ENCODE peak calls at places on chromosomes 16 and 17, in eight cellular contexts. K is heart right ventricle, N is transverse colon, R is body of pancreas, T is left lung, H is GM12865, V is ovary, O is cardiac muscle cell. C is an unnamed sample.

GRCh38 chr17:18070861-18071340 is 16.8 kb upstream of the DRG2 start:
- DNase-seq in H (peak), V (peak), R (no peak), O (peak), T (no peak), K (no peak), N (no peak), C (peak)

GRCh38 chr17:56708220-56708567 is 114.7 kb downstream of the NOG start:
- DNase-seq in R (no peak), H (no peak), T (no peak), K (no peak), O (no peak), N (no peak), V (no peak), C (no peak)

GRCh38 chr16:89443727-89444084 is 46.7 kb downstream of the ANKRD11 start:
- DNase-seq in T (no peak), H (no peak), O (no peak), R (peak), N (peak), K (no peak), V (no peak), C (no peak)

GRCh38 chr17:2721603-2722002 is 10.0 kb upstream of the CLUH start:
- DNase-seq in O (no peak), H (no peak), T (no peak), V (no peak), R (no peak), K (no peak), N (no peak), C (no peak)

GRCh38 chr17:66819466-66819865 is 15.5 kb upstream of the CACNG5 start:
- DNase-seq in H (no peak), O (no peak), R (no peak), V (no peak), T (no peak), K (no peak), N (no peak), C (no peak)

GRCh38 chr17:67098022-67098421 is 53.7 kb downstream of the CACNG1 start:
- DNase-seq in H (no peak), R (no peak), K (no peak), T (no peak), N (no peak), V (no peak), O (no peak), C (no peak)

GRCh38 chr16:27317320-27317719 is 3.5 kb downstream of the IL4R start:
- DNase-seq in R (no peak), O (no peak), V (no peak), T (no peak), H (no peak), K (no peak), N (no peak), C (no peak)

GRCh38 chr17:81837641-81838040 is 2.8 kb upstream of the PPP1R27 start:
- DNase-seq in T (no peak), R (no peak), H (no peak), N (no peak), O (no peak), V (no peak), K (no peak), C (peak)

GRCh38 chr17:66691644-66692500 is 143.0 kb upstream of the CACNG5 start:
- DNase-seq in O (no peak), T (no peak), H (peak), K (no peak), V (peak), N (no peak), R (no peak), C (peak)

GRCh38 chr16:71929048-71929447 is 33.7 kb downstream of the IST1 start:
- DNase-seq in V (no peak), O (peak), R (no peak), T (no peak), N (peak), H (no peak), K (peak), C (no peak)

GRCh38 chr17:27378482-27379200 is 77.6 kb upstream of the KSR1 start:
- DNase-seq in N (no peak), O (no peak), R (no peak), H (no peak), K (no peak), T (no peak), V (no peak), C (no peak)

GRCh38 chr17:80955078-80955477 is 36.6 kb upstream of the CHMP6 start:
- DNase-seq in N (no peak), K (no peak), O (no peak), R (no peak), V (no peak), T (no peak), H (no peak), C (no peak)

GRCh38 chr17:37700881-37701280 is 44.0 kb downstream of the HNF1B start:
- DNase-seq in T (no peak), O (no peak), N (no peak), K (no peak), V (no peak), H (no peak), R (no peak), C (no peak)

GRCh38 chr17:59311051-59311468 is 20.4 kb upstream of the YPEL2 start:
- DNase-seq in V (no peak), H (peak), O (peak), R (peak), T (no peak), N (peak), K (peak), C (peak)

GRCh38 chr16:67084345-67085028 is 25.3 kb upstream of the PHAF1 start:
- DNase-seq in T (no peak), H (peak), V (no peak), O (no peak), R (no peak), K (no peak), N (no peak), C (peak)

GRCh38 chr16:72246423-72246822 is 74.5 kb upstream of the PMFBP1 start:
- DNase-seq in T (no peak), O (no peak), K (no peak), N (no peak), R (no peak), V (no peak), H (peak), C (no peak)

GRCh38 chr17:15038656-15039055 is 226.5 kb downstream of the PMP22 start:
- DNase-seq in N (no peak), K (no peak), R (no peak), H (no peak), O (no peak), V (no peak), T (no peak), C (no peak)

GRCh38 chr17:80898706-80899105 is 92.9 kb upstream of the CHMP6 start:
- DNase-seq in R (no peak), V (no peak), N (no peak), T (peak), O (no peak), H (no peak), K (no peak), C (no peak)

GRCh38 chr16:720990-721764 is at the start of gene ANTKMT:
- DNase-seq in N (peak), O (peak), R (peak), V (peak), H (peak), T (peak), K (peak), C (peak)

GRCh38 chr17:17545031-17545820 is 46.3 kb downstream of the PEMT start:
- DNase-seq in O (no peak), R (no peak), T (peak), V (peak), K (no peak), H (no peak), N (no peak), C (no peak)

GRCh38 chr17:28072935-28073533 is 30.6 kb downstream of the NLK start:
- DNase-seq in R (no peak), N (no peak), O (no peak), H (no peak), V (no peak), T (no peak), K (no peak), C (no peak)

GRCh38 chr16:84947996-84948854 is 63.1 kb downstream of the ZDHHC7 start:
- DNase-seq in O (no peak), K (no peak), N (no peak), H (no peak), T (no peak), R (no peak), V (no peak), C (no peak)

GRCh38 chr17:29718446-29719039 is 95.8 kb upstream of the CORO6 start:
- DNase-seq in T (no peak), V (no peak), N (no peak), R (no peak), K (no peak), H (no peak), O (no peak), C (no peak)

GRCh38 chr16:56298948-56299602 is 107.8 kb downstream of the GNAO1 start:
- DNase-seq in H (no peak), R (no peak), O (no peak), T (no peak), V (no peak), K (peak), N (no peak), C (no peak)

GRCh38 chr16:3646348-3646920 is 8.1 kb upstream of the DNASE1 start:
- DNase-seq in O (no peak), K (no peak), N (peak), V (no peak), R (peak), T (no peak), H (no peak), C (no peak)

GRCh38 chr16:28623172-28623711 is 13.4 kb upstream of the SULT1A1 start:
- DNase-seq in R (peak), N (peak), K (no peak), H (peak), T (peak), O (no peak), V (no peak), C (peak)

GRCh38 chr17:14061666-14062560 is 7.4 kb upstream of the COX10 start:
- DNase-seq in H (no peak), R (no peak), N (no peak), K (no peak), T (no peak), O (no peak), V (no peak), C (no peak)

GRCh38 chr17:65103896-65104295 is 33.3 kb upstream of the RGS9 start:
- DNase-seq in O (no peak), V (no peak), K (no peak), H (peak), N (no peak), R (no peak), T (no peak), C (no peak)
- H3K4me3 ChIP-seq in O (no peak), V (no peak), K (no peak), H (no peak), N (no peak), R (no peak), T (no peak), C (no peak)

GRCh38 chr17:35978346-35978745 is 3.0 kb downstream of the CCL16 start:
- DNase-seq in R (no peak), H (no peak), V (no peak), K (no peak), N (no peak), O (no peak), T (no peak), C (no peak)

GRCh38 chr17:35984140-35984539 is 2.4 kb downstream of the CCL14 start:
- DNase-seq in K (no peak), H (no peak), V (no peak), O (no peak), T (no peak), N (no peak), R (no peak), C (no peak)

GRCh38 chr17:35981246-35981645 is at the start of gene CCL16:
- DNase-seq in T (no peak), O (no peak), N (no peak), H (no peak), V (no peak), R (no peak), K (no peak), C (no peak)

GRCh38 chr17:35982409-35983191 is 1.3 kb upstream of the CCL16 start:
- DNase-seq in K (no peak), O (no peak), H (no peak), T (no peak), R (no peak), V (no peak), N (no peak), C (no peak)

GRCh38 chr17:35981908-35982330 is 622 bp upstream of the CCL16 start:
- DNase-seq in N (peak), V (no peak), K (no peak), H (peak), R (no peak), O (no peak), T (no peak), C (peak)
- TF ChIP-seq CTCF in N (peak), V (no peak), K (no peak), H (peak), R (no peak), O (no peak), T (no peak), C (peak)

GRCh38 chr17:4364622-4365041 is 1.8 kb downstream of the UBE2G1 start:
- DNase-seq in H (no peak), V (no peak), K (no peak), T (no peak), O (no peak), N (no peak), R (peak), C (no peak)
- H3K4me3 ChIP-seq in H (peak), V (peak), K (peak), T (peak), O (peak), N (no peak), R (no peak), C (peak)

GRCh38 chr17:53516643-53517042 is 306.1 kb upstream of the KIF2B start:
- DNase-seq in N (no peak), H (no peak), V (no peak), R (no peak), T (no peak), O (peak), K (no peak), C (no peak)
- TF ChIP-seq CTCF in N (no peak), H (no peak), V (no peak), R (peak), T (no peak), O (peak), K (no peak), C (no peak)

DNA sequence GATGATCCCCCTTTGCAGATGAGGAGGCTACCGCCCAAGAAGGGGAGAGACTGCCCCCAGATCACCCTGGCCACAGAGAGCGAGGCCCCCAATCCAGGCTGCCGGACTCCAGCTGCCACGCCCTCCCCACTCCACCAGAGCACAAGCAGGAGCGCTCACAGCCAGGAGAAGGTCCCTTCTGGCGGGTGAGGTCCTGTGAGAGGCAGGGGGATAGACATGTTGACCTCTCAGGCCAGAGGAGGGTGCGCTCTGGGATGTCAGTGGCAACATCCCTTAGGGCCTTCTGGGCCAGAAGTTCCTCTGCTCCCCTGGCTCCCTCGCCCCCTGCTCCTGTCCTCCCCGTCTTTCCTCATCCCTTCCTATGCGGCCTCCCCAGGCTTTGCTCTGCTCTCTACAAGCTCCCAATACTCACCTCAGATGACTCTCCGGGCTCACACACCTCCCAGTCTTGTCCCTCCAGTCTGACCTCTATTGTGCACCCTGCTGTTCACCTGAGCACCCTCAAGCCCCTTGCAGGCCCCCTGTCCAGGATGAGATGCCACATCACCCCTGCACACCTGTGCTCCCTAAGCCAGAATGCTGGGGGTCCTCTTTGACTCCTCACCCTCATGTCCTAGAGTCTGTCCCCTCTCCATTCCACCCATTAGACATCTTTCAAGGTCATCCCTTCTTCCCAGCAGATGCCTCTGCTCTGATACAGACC is 5.0 kb upstream of the NXPH3 start:
- DNase-seq in O (no peak), V (no peak), H (no peak), K (no peak), R (no peak), T (no peak), N (no peak), C (no peak)
- H3K4me3 ChIP-seq in O (no peak), V (no peak), H (no peak), K (no peak), R (no peak), T (no peak), N (no peak), C (no peak)

DNA sequence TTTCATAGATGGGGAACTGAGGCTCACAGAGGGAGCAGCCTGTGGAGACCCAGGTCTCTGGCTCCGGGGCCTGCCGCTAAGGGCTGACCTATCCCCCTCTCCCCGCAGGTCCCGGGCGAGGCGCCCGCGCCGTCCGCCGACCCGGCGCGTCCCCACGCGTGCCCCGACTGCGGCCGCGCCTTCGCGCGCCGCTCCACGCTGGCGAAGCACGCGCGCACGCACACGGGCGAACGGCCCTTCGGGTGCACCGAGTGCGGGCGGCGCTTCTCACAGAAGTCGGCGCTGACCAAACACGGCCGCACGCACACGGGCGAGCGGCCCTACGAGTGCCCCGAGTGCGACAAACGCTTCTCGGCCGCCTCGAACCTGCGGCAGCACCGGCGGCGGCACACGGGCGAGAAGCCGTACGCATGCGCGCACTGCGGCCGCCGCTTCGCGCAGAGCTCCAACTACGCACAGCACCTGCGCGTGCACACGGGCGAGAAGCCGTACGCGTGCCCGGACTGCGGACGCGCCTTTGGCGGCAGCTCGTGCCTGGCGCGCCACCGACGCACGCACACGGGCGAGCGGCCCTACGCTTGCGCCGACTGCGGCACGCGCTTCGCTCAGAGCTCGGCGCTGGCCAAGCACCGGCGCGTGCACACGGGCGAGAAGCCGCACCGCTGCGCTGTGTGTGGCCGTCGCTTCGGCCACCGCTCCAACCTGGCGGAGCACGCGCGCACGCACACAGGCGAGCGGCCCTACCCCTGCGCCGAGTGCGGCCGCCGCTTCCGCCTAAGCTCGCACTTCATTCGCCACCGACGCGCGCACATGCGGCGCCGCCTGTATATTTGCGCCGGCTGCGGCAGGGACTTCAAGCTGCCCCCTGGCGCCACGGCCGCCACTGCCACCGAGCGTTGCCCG is 10.3 kb downstream of the ZNF771 start:
- DNase-seq in H (peak), T (peak), K (peak), N (peak), O (peak), R (peak), V (peak), C (peak)
- TF ChIP-seq CTCF in H (no peak), T (no peak), K (peak), N (peak), O (no peak), R (peak), V (no peak), C (no peak)

GRCh38 chr17:76733618-76733957 is 3.5 kb downstream of the SRSF2 start:
- DNase-seq in R (no peak), K (no peak), O (no peak), T (no peak), N (no peak), V (no peak), H (no peak), C (peak)

GRCh38 chr17:76734080-76734840 is 2.9 kb downstream of the SRSF2 start:
- DNase-seq in V (no peak), R (no peak), O (no peak), H (peak), K (no peak), T (no peak), N (no peak), C (peak)

GRCh38 chr17:76735006-76735405 is 2.1 kb downstream of the SRSF2 start:
- DNase-seq in H (peak), V (no peak), N (no peak), R (no peak), T (no peak), K (no peak), O (no peak), C (peak)

GRCh38 chr17:76735586-76736348 is 1.4 kb downstream of the SRSF2 start:
- DNase-seq in T (no peak), N (no peak), R (no peak), K (no peak), O (no peak), H (no peak), V (no peak), C (peak)

DNA sequence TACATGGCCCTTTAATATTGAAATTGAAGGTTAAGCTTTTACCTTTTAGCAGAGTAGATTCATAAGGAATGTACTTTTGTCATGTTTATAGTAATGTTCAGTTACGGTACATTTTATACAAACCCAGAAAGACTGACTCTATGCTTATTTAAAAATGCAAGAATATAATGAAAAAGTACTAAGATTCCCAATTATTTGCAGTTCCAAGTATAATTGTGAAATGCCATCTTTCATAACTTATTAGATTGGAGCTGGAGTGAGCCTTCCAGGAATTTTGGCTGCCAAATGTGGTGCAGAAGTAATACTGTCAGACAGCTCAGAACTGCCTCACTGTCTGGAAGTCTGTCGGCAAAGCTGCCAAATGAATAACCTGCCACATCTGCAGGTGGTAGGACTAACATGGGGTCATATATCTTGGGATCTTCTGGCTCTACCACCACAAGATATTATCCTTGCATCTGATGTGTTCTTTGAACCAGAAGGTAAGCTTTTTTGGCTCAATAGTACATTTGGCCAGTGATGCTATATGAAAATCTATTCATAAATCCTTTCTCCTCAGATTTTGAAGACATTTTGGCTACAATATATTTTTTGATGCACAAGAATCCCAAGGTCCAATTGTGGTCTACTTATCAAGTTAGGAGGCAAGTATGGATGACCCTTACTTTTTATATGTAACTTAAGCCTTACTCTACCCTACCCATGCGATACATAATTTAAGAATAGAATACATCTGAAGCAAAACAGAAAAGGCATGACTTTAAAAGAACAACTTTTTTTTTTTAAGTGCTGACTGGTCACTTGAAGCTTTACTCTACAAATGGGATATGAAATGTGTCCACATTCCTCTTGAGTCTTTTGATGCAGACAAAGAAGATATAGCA is 4.2 kb downstream of the SRSF2 start:
- DNase-seq in N (no peak), R (no peak), V (no peak), H (no peak), O (no peak), K (no peak), T (no peak), C (peak)
- H3K4me3 ChIP-seq in N (no peak), R (no peak), V (no peak), H (peak), O (no peak), K (no peak), T (no peak), C (peak)

GRCh38 chr17:32739722-32740121 is 137.2 kb downstream of the MYO1D start:
- DNase-seq in V (no peak), T (no peak), K (no peak), O (no peak), N (no peak), H (no peak), R (no peak), C (no peak)
- TF ChIP-seq CTCF in V (no peak), T (no peak), K (no peak), O (no peak), N (no peak), H (no peak), R (no peak), C (no peak)